ENCODE peak calls at places on chromosomes 12 and 14, in nine cellular contexts. N is AG20443; W is D341Med; E is endothelial cell of umbilical vein; A is transverse colon; F is EL; U is body of pancreas; H is CD4-positive, alpha-beta T cell; J is GM23248. Y is an unnamed sample.

GRCh38 chr12:34625116-34625515 is 602.8 kb downstream of the ALG10 start:
- DNase-seq in J (peak), E (no peak), A (no peak), F (peak), H (no peak), W (no peak), N (peak), U (no peak), Y (no peak)

GRCh38 chr14:71776463-71777359 is 155.5 kb upstream of the RGS6 start:
- DNase-seq in A (no peak), H (no peak), U (no peak), W (no peak), J (peak), E (peak), N (no peak), F (no peak), Y (no peak)

GRCh38 chr14:67641902-67642749 is 22.4 kb downstream of the ARG2 start:
- DNase-seq in H (no peak), N (no peak), F (no peak), J (no peak), E (no peak), W (no peak), A (no peak), U (no peak), Y (no peak)

GRCh38 chr12:120100630-120101029 is 15.9 kb downstream of the RAB35 start:
- DNase-seq in N (peak), H (no peak), A (peak), W (no peak), E (peak), F (no peak), U (peak), J (peak), Y (no peak)

GRCh38 chr14:64950889-64951288 is 8.3 kb upstream of the GPX2 start:
- DNase-seq in F (no peak), A (no peak), W (no peak), E (no peak), J (no peak), U (no peak), N (no peak), H (no peak), Y (no peak)

GRCh38 chr12:99005601-99006000 is 360.5 kb downstream of the APAF1 start:
- DNase-seq in J (peak), N (no peak), H (no peak), U (no peak), F (no peak), E (no peak), A (no peak), W (no peak), Y (no peak)

GRCh38 chr12:78887008-78887407 is 22.4 kb downstream of the SYT1 start:
- DNase-seq in E (peak), J (peak), F (peak), U (no peak), H (no peak), W (no peak), N (peak), A (no peak), Y (no peak)

GRCh38 chr12:106195638-106196037 is 52.2 kb downstream of the CKAP4 start:
- DNase-seq in H (no peak), E (no peak), J (peak), F (peak), W (no peak), N (peak), U (peak), A (peak), Y (no peak)

GRCh38 chr12:120367252-120367923 is 1.6 kb downstream of the MSI1 start:
- DNase-seq in N (no peak), E (no peak), F (peak), W (peak), J (peak), A (peak), H (no peak), U (peak), Y (no peak)

GRCh38 chr12:16531623-16532022 is 74.3 kb downstream of the LMO3 start:
- DNase-seq in H (no peak), E (no peak), A (peak), U (peak), J (no peak), W (no peak), F (no peak), N (no peak), Y (no peak)

GRCh38 chr14:50371546-50371945 is 25.1 kb downstream of the CDKL1 start:
- DNase-seq in W (no peak), N (no peak), J (no peak), H (no peak), A (no peak), U (no peak), F (no peak), E (no peak), Y (no peak)

GRCh38 chr12:111792155-111792876 is 25.6 kb downstream of the ALDH2 start:
- DNase-seq in N (peak), A (peak), E (no peak), U (peak), W (no peak), J (peak), F (peak), H (no peak), Y (no peak)

GRCh38 chr14:91138511-91139359 is 24.9 kb downstream of the DGLUCY start:
- DNase-seq in A (peak), U (peak), H (peak), F (peak), N (no peak), E (peak), J (peak), W (peak), Y (peak)

GRCh38 chr12:111638576-111638975 is 39.5 kb upstream of the ATXN2 start:
- DNase-seq in H (no peak), W (no peak), F (no peak), N (no peak), J (no peak), A (no peak), E (no peak), U (no peak), Y (no peak)

GRCh38 chr12:50828121-50828520 is 14.6 kb upstream of the TMPRSS12 start:
- DNase-seq in N (no peak), J (no peak), A (no peak), U (no peak), F (no peak), E (no peak), W (no peak), H (no peak), Y (no peak)

GRCh38 chr12:65876898-65877721 is 52.8 kb downstream of the HMGA2 start:
- DNase-seq in F (peak), E (peak), N (no peak), A (no peak), H (no peak), J (no peak), W (no peak), U (peak), Y (no peak)

GRCh38 chr14:51089278-51089677 is 5.6 kb downstream of the TRIM9 start:
- DNase-seq in J (no peak), F (no peak), H (no peak), N (no peak), E (no peak), A (no peak), W (no peak), U (no peak), Y (no peak)

GRCh38 chr12:51246254-51246853 is 7.7 kb downstream of the DAZAP2 start:
- DNase-seq in U (peak), H (peak), N (peak), J (peak), A (peak), E (peak), W (peak), F (peak), Y (peak)

GRCh38 chr14:64706552-64707193 is 2.4 kb downstream of the PLEKHG3 start:
- DNase-seq in A (no peak), U (no peak), J (no peak), H (no peak), W (no peak), F (no peak), E (no peak), N (no peak), Y (no peak)

GRCh38 chr14:21521526-21521925 is 4.6 kb downstream of the SALL2 start:
- DNase-seq in W (no peak), N (peak), H (no peak), E (no peak), A (no peak), F (peak), J (peak), U (no peak), Y (no peak)

GRCh38 chr12:6093764-6094163 is 30.7 kb downstream of the VWF start:
- DNase-seq in E (no peak), J (peak), F (peak), U (no peak), N (no peak), H (no peak), W (no peak), A (no peak), Y (no peak)

GRCh38 chr12:66132408-66132807 is 1.9 kb upstream of the LLPH start:
- DNase-seq in H (no peak), J (peak), N (peak), A (no peak), W (no peak), E (peak), F (peak), U (no peak), Y (no peak)

GRCh38 chr12:127292736-127293135 is 974.2 kb upstream of the TMEM132C start:
- DNase-seq in H (no peak), N (no peak), W (no peak), J (no peak), U (no peak), F (no peak), A (no peak), E (no peak), Y (no peak)

GRCh38 chr12:57008113-57008687 is 1.9 kb upstream of the ZBTB39 start:
- DNase-seq in J (peak), W (peak), N (peak), E (peak), H (no peak), U (no peak), A (no peak), F (peak), Y (no peak)

GRCh38 chr12:66107451-66107915 is 23.1 kb downstream of the LLPH start:
- DNase-seq in A (peak), F (peak), J (peak), E (peak), W (peak), N (peak), U (peak), H (peak), Y (peak)

GRCh38 chr12:3251067-3251466 is 173.9 kb downstream of the TSPAN9 start:
- DNase-seq in E (no peak), F (no peak), W (no peak), H (no peak), J (no peak), A (no peak), N (no peak), U (no peak), Y (no peak)

GRCh38 chr12:27554003-27554402 is 30.0 kb downstream of the PPFIBP1 start:
- DNase-seq in A (no peak), U (no peak), H (no peak), F (no peak), W (no peak), J (no peak), E (no peak), N (no peak), Y (no peak)

GRCh38 chr12:113756609-113757008 is 209.5 kb downstream of the RBM19 start:
- DNase-seq in A (no peak), F (no peak), W (no peak), J (no peak), N (no peak), H (no peak), E (no peak), U (no peak), Y (no peak)